ENCODE peak calls at places on chromosomes 2 and 18, in four cellular contexts. M, N, R and T are unnamed samples.

GRCh38 chr18:50231621-50232020 is 34.7 kb downstream of the CFAP53 start:
- DNase-seq in M (no peak), N (no peak), R (no peak), T (no peak)

GRCh38 chr2:54687595-54688152 is 35.8 kb upstream of the EML6 start:
- DNase-seq in N (no peak), R (no peak), M (no peak), T (no peak)

GRCh38 chr2:32976409-32977063 is 29.8 kb downstream of the LTBP1 start:
- DNase-seq in R (peak; percentile 66), N (no peak), M (no peak), T (no peak)

GRCh38 chr2:67503066-67503795 is 106.1 kb downstream of the ETAA1 start:
- DNase-seq in M (no peak), R (no peak), N (peak; percentile 67), T (no peak)

GRCh38 chr2:73830871-73831401 is 2.2 kb downstream of the STAMBP start:
- DNase-seq in M (no peak), N (peak; percentile 91), R (no peak), T (no peak)

GRCh38 chr2:55887906-55888625 is 35.5 kb downstream of the EFEMP1 start:
- DNase-seq in M (no peak), N (peak; percentile 90), R (no peak), T (no peak)

GRCh38 chr2:143575340-143575739 is 446.1 kb downstream of the ARHGAP15 start:
- DNase-seq in N (no peak), R (no peak), M (no peak), T (peak; percentile 10)

GRCh38 chr2:221553333-221553732 is 18.8 kb downstream of the EPHA4 start:
- DNase-seq in M (no peak), N (no peak), R (no peak), T (no peak)

GRCh38 chr2:161090401-161090800 is 69.8 kb upstream of the TANK start:
- DNase-seq in R (peak; percentile 17), N (no peak), M (peak; percentile 53), T (no peak)

GRCh38 chr18:56200381-56200831 is 438.0 kb downstream of the TXNL1 start:
- DNase-seq in M (no peak), N (peak; percentile 68), R (no peak), T (no peak)

GRCh38 chr18:76256897-76257500 is 238.0 kb downstream of the ZNF516 start:
- DNase-seq in N (peak; percentile 71), M (peak; percentile 42), R (no peak), T (no peak)

GRCh38 chr18:76255070-76255683 is 239.9 kb downstream of the ZNF516 start:
- DNase-seq in M (no peak), R (no peak), N (no peak), T (no peak)

GRCh38 chr18:76258209-76258608 is 236.8 kb downstream of the ZNF516 start:
- DNase-seq in M (no peak), N (no peak), R (no peak), T (no peak)

GRCh38 chr18:76251691-76252090 is 243.4 kb downstream of the ZNF516 start:
- DNase-seq in M (no peak), N (no peak), R (no peak), T (no peak)

DNA sequence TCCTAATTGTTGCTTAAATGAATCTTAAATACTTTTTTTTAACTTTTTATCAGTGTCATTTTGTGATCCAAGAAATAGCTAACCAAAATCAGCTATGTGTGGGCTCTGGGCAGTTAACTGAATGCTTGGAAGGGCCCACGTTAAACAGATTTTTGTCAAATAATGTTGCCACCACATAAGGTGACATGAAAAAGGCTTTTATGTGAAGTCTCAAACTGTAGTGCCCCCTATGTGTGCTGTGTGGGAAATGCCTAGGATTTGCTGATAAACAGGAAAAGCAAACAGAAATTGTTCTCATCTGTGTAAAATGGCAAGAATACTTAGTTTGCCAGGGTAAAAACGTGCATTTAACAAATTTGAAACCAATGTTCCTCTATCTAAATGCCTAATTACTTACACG is 242.2 kb downstream of the ZNF516 start:
- DNase-seq in M (peak; percentile 43), R (no peak), N (peak; percentile 23), T (no peak)
- TF ChIP-seq CTCF in M (peak; percentile 90), R (no peak), N (peak; percentile 54), T (no peak)

DNA sequence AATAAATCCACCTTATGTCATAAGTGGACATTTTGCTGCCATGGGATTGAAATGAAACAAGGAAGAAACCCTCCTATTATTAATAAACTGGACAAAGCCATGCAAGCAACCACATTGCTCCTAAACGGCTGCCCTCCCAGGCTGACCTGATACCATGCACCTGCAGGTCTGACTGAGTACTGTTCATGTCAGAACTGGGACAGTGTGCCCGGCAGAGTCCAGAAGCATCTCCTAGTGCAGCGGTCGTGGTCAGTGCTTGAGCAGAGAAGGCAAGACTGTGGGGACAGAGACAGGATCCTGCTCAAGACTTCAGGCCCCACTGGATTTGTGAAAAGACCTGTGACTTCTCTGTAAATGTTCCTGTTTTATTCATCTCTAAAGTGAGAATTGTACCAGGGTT is 13.7 kb downstream of the RNF144A start:
- DNase-seq in M (no peak), R (no peak), N (no peak), T (no peak)
- TF ChIP-seq CTCF in M (no peak), R (no peak), N (no peak), T (no peak)

GRCh38 chr18:21830533-21830932 is 89.9 kb downstream of the MIB1 start:
- DNase-seq in M (no peak), R (no peak), N (no peak), T (no peak)
- TF ChIP-seq CTCF in M (no peak), R (no peak), N (no peak), T (no peak)

GRCh38 chr2:43227830-43228280 is 1.4 kb upstream of the ZFP36L2 start:
- DNase-seq in N (no peak), R (no peak), M (no peak), T (no peak)
- TF ChIP-seq CTCF in N (peak; percentile 47), R (no peak), M (peak; percentile 4), T (peak; percentile 65)

GRCh38 chr2:98822301-98823164 is 91.6 kb upstream of the MGAT4A start:
- DNase-seq in M (peak; percentile 57), N (no peak), R (no peak), T (no peak)
- TF ChIP-seq CTCF in M (peak; percentile 54), N (peak; percentile 34), R (peak; percentile 22), T (no peak)

DNA sequence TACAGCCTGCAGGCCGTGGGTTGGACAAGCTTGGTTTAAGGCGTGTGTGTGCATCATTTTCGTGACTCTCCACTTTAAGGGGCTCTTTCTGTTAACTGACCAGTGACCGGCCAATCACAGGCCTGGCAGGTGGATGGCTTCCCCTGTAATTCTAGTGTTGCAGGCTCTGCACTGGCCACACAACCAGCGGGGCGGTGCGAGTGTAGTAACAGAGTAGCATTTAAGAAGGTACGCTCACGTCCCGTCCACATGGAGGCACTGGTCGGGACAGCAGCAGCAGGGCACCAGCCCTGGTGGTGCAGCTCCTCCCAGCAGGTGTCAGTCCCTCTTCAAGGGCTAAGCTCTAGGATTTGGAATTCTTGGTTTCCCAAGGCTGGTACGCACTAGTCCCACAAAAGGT is 8.0 kb upstream of the ANO7 start:
- DNase-seq in N (no peak), R (no peak), M (no peak), T (no peak)
- TF ChIP-seq CTCF in N (no peak), R (no peak), M (no peak), T (no peak)

GRCh38 chr18:79517322-79517721 is 121.6 kb downstream of the NFATC1 start:
- DNase-seq in N (no peak), M (peak; percentile 27), R (no peak), T (no peak)
- TF ChIP-seq CTCF in N (no peak), M (no peak), R (no peak), T (no peak)

DNA sequence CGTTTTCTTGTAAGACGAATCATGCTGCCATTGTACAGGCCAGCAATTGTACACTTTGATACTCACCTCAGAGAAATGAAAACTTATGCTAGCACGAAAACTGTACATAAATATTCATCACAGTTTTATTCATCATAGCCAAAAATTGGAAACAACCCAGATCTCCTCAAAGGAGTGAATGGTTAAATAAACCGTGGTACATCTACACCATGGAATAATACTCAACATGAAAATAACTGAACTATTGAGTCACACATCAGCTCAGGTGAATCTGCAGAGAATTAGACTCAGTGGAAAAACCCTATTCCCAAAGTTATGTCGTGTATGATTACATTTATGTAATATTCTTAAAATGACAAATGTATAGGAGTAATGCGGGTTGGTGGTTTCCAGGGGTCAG is 251.0 kb upstream of the HDAC4 start:
- DNase-seq in M (no peak), N (no peak), R (no peak), T (no peak)
- TF ChIP-seq CTCF in M (no peak), N (no peak), R (no peak), T (no peak)

GRCh38 chr2:141911485-141912066 is 219.2 kb downstream of the LRP1B start:
- DNase-seq in R (no peak), N (peak; percentile 29), M (peak; percentile 30), T (no peak)
- TF ChIP-seq CTCF in R (no peak), N (peak; percentile 46), M (peak; percentile 50), T (peak; percentile 37)

GRCh38 chr2:3251974-3252373 is 125.6 kb downstream of the EIPR1 start:
- DNase-seq in N (no peak), R (no peak), M (no peak), T (no peak)
- TF ChIP-seq CTCF in N (no peak), R (no peak), M (no peak), T (no peak)